ENCODE peak calls at places on chromosomes 11 and 22, in five cellular contexts. One of them, this sample, is unnamed.

GRCh38 chr22:33666249-33666648 is 254.0 kb downstream of the LARGE1 start:
- DNase-seq in right lobe of liver: no peak
- DNase-seq in stomach: no peak
- DNase-seq in testis: no peak
- DNase-seq in A549: no peak
- DNase-seq in this sample: no peak

GRCh38 chr11:75938543-75938942 is 123.5 kb downstream of the UVRAG start:
- DNase-seq in testis: no peak
- DNase-seq in A549: no peak
- DNase-seq in stomach: no peak
- DNase-seq in right lobe of liver: no peak
- DNase-seq in this sample: no peak

GRCh38 chr11:95592455-95592854 is 197.1 kb downstream of the FAM76B start:
- DNase-seq in testis: peak
- DNase-seq in stomach: no peak
- DNase-seq in A549: no peak
- DNase-seq in right lobe of liver: no peak
- DNase-seq in this sample: no peak

GRCh38 chr11:34150494-34151151 is 45.2 kb downstream of the NAT10 start:
- DNase-seq in testis: no peak
- DNase-seq in A549: no peak
- DNase-seq in stomach: no peak
- DNase-seq in right lobe of liver: no peak
- DNase-seq in this sample: no peak

GRCh38 chr11:10990160-10990559 is 132.3 kb upstream of the ZBED5 start:
- DNase-seq in stomach: no peak
- DNase-seq in right lobe of liver: no peak
- DNase-seq in A549: no peak
- DNase-seq in testis: no peak
- DNase-seq in this sample: no peak

GRCh38 chr11:43486141-43486540 is 127.4 kb downstream of the TTC17 start:
- DNase-seq in A549: no peak
- DNase-seq in stomach: no peak
- DNase-seq in testis: no peak
- DNase-seq in right lobe of liver: no peak
- DNase-seq in this sample: no peak

GRCh38 chr11:122852071-122852831 is 14.0 kb downstream of the CRTAM start:
- DNase-seq in stomach: no peak
- DNase-seq in A549: no peak
- DNase-seq in testis: no peak
- DNase-seq in right lobe of liver: no peak
- DNase-seq in this sample: no peak

GRCh38 chr11:70079691-70080090 is 1.6 kb downstream of the ANO1 start:
- DNase-seq in A549: no peak
- DNase-seq in stomach: no peak
- DNase-seq in testis: no peak
- DNase-seq in right lobe of liver: no peak
- DNase-seq in this sample: no peak

GRCh38 chr22:26713823-26714449 is 56.5 kb downstream of the MIAT start:
- DNase-seq in testis: no peak
- DNase-seq in right lobe of liver: no peak
- DNase-seq in stomach: no peak
- DNase-seq in A549: no peak
- DNase-seq in this sample: no peak

GRCh38 chr11:12458042-12458441 is 80.7 kb downstream of the PARVA start:
- DNase-seq in right lobe of liver: no peak
- DNase-seq in A549: no peak
- DNase-seq in stomach: no peak
- DNase-seq in testis: no peak
- DNase-seq in this sample: no peak

GRCh38 chr11:117072517-117073218 is 25.6 kb downstream of the SIK3 start:
- DNase-seq in right lobe of liver: no peak
- DNase-seq in testis: no peak
- DNase-seq in stomach: no peak
- DNase-seq in A549: peak
- DNase-seq in this sample: peak

GRCh38 chr11:66846671-66847091 is 3.4 kb downstream of the RCE1 start:
- DNase-seq in stomach: peak
- DNase-seq in right lobe of liver: no peak
- DNase-seq in A549: no peak
- DNase-seq in testis: peak
- DNase-seq in this sample: no peak

GRCh38 chr11:7143908-7144307 is 55.1 kb downstream of the RBMXL2 start:
- DNase-seq in testis: no peak
- DNase-seq in A549: no peak
- DNase-seq in stomach: no peak
- DNase-seq in right lobe of liver: no peak
- DNase-seq in this sample: no peak

GRCh38 chr11:125141686-125142535 is 22.6 kb upstream of the PKNOX2 start:
- DNase-seq in stomach: peak
- DNase-seq in A549: peak
- DNase-seq in right lobe of liver: no peak
- DNase-seq in testis: peak
- DNase-seq in this sample: peak

GRCh38 chr22:45125198-45125597 is 38.5 kb upstream of the NUP50 start:
- DNase-seq in testis: no peak
- DNase-seq in A549: no peak
- DNase-seq in stomach: no peak
- DNase-seq in right lobe of liver: no peak
- DNase-seq in this sample: no peak

GRCh38 chr22:17083811-17084540 is 824 bp upstream of the IL17RA start:
- DNase-seq in stomach: no peak
- DNase-seq in testis: no peak
- DNase-seq in right lobe of liver: no peak
- DNase-seq in A549: no peak
- DNase-seq in this sample: no peak

GRCh38 chr11:1870721-1871466 is 18.0 kb downstream of the LSP1 start:
- DNase-seq in stomach: no peak
- DNase-seq in A549: no peak
- DNase-seq in testis: no peak
- DNase-seq in right lobe of liver: no peak
- DNase-seq in this sample: no peak
- TF ChIP-seq POLR2A in stomach: no peak
- TF ChIP-seq POLR2A in A549: no peak
- TF ChIP-seq POLR2A in testis: no peak
- TF ChIP-seq POLR2A in right lobe of liver: no peak
- TF ChIP-seq POLR2A in this sample: no peak

GRCh38 chr11:601573-602245 is 14.0 kb downstream of the IRF7 start:
- DNase-seq in stomach: no peak
- DNase-seq in right lobe of liver: no peak
- DNase-seq in testis: no peak
- DNase-seq in A549: no peak
- DNase-seq in this sample: no peak

GRCh38 chr11:595400-595799 is 19.1 kb downstream of the PHRF1 start:
- DNase-seq in testis: no peak
- DNase-seq in right lobe of liver: no peak
- DNase-seq in stomach: no peak
- DNase-seq in A549: no peak
- DNase-seq in this sample: no peak

GRCh38 chr11:596374-596773 is 19.4 kb downstream of the IRF7 start:
- DNase-seq in right lobe of liver: no peak
- DNase-seq in A549: no peak
- DNase-seq in testis: no peak
- DNase-seq in stomach: no peak
- DNase-seq in this sample: no peak

GRCh38 chr11:597166-597725 is 18.5 kb downstream of the IRF7 start:
- DNase-seq in testis: no peak
- DNase-seq in right lobe of liver: no peak
- DNase-seq in stomach: no peak
- DNase-seq in A549: no peak
- DNase-seq in this sample: no peak

DNA sequence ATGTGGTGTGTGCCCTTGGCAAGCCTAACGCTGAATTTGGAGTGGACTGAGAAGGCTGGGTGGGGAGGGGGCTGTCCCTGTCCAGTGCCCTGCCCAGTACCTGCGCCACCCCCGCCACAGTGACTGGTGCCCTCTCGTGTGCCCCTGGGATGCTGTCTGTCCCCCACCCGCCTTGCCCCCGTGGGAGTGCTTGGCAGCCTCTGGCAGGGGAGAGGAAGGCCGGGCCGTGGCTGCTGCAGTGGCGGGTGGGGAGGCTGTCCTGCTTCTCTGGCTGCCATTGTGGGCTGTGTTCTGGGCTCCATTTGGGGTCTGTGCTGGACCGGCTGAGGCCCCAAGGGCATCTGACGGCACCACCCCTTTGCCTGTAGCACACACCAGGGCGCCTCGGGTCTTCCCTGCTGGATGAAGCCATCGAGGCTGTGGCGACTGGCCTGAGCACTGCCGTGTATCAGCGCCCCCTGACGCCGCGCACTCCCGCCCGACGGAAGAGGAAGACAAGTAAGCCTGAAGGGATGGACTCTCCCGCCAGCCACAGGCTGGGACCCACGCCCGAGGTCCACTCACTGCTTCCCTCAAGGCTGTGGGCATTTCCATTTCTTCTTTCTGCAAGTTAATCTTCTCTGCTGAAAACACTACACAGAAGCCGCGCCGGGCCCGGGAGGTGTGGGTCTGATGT is 17.6 kb downstream of the IRF7 start:
- DNase-seq in testis: no peak
- DNase-seq in stomach: no peak
- DNase-seq in right lobe of liver: no peak
- DNase-seq in A549: no peak
- DNase-seq in this sample: no peak
- TF ChIP-seq POLR2A in testis: no peak
- TF ChIP-seq POLR2A in stomach: no peak
- TF ChIP-seq POLR2A in right lobe of liver: no peak
- TF ChIP-seq POLR2A in A549: no peak
- TF ChIP-seq POLR2A in this sample: no peak

GRCh38 chr22:21964918-21965484 is 12.4 kb upstream of the PPM1F start:
- DNase-seq in right lobe of liver: no peak
- DNase-seq in testis: no peak
- DNase-seq in stomach: no peak
- DNase-seq in A549: no peak
- DNase-seq in this sample: no peak

GRCh38 chr22:21968452-21969129 is 14.0 kb downstream of the TOP3B start:
- DNase-seq in stomach: no peak
- DNase-seq in A549: no peak
- DNase-seq in testis: no peak
- DNase-seq in right lobe of liver: no peak
- DNase-seq in this sample: no peak

GRCh38 chr22:21965762-21966288 is 13.2 kb upstream of the PPM1F start:
- DNase-seq in stomach: no peak
- DNase-seq in A549: no peak
- DNase-seq in testis: no peak
- DNase-seq in right lobe of liver: no peak
- DNase-seq in this sample: no peak

GRCh38 chr22:21967693-21968271 is 14.8 kb downstream of the TOP3B start:
- DNase-seq in testis: no peak
- DNase-seq in right lobe of liver: no peak
- DNase-seq in stomach: no peak
- DNase-seq in A549: no peak
- DNase-seq in this sample: no peak

DNA sequence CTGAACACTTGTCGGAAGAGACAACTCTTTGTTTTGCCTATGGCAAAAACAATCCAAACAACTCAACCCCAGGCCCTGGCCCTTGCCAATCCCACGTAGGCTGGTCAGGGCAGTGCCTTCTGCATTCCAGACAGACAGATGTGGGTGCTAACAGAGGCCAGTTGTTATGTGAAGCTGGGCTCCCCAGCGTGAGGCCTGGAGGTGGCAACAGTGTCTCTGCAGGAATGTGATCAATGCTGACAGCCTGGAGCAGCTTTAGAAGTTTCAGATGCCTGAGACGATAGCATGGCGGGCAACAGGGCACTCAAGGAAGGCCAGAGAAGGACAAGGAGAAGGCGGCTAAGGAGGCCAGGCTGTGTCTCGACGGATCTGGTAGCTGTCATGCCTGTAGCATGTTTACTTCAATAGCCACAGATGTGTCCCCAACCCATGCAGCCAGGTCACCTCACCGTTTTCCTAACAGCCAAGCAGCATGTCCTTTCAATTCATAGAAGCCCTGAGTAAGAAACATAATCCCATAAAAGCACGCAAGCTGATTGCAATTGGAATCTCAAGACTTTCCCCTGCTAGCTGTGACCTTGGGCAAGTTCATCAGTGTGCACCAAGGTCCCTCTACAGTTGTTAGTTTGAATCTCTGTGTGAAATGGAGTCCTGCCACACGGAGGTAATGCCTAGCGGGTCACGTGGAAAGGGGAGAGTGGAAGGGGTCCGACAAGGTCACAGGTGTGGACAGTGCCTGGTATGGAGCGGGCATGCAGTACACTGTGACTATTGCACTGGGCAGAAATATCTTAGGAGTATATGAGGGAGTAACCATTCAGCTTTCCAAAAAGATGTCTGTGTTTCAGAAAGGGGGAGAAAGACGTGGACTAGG is 14.2 kb upstream of the PPM1F start:
- DNase-seq in stomach: no peak
- DNase-seq in A549: no peak
- DNase-seq in testis: no peak
- DNase-seq in right lobe of liver: no peak
- DNase-seq in this sample: no peak
- TF ChIP-seq POLR2A in stomach: no peak
- TF ChIP-seq POLR2A in A549: no peak
- TF ChIP-seq POLR2A in testis: no peak
- TF ChIP-seq POLR2A in right lobe of liver: no peak
- TF ChIP-seq POLR2A in this sample: no peak

DNA sequence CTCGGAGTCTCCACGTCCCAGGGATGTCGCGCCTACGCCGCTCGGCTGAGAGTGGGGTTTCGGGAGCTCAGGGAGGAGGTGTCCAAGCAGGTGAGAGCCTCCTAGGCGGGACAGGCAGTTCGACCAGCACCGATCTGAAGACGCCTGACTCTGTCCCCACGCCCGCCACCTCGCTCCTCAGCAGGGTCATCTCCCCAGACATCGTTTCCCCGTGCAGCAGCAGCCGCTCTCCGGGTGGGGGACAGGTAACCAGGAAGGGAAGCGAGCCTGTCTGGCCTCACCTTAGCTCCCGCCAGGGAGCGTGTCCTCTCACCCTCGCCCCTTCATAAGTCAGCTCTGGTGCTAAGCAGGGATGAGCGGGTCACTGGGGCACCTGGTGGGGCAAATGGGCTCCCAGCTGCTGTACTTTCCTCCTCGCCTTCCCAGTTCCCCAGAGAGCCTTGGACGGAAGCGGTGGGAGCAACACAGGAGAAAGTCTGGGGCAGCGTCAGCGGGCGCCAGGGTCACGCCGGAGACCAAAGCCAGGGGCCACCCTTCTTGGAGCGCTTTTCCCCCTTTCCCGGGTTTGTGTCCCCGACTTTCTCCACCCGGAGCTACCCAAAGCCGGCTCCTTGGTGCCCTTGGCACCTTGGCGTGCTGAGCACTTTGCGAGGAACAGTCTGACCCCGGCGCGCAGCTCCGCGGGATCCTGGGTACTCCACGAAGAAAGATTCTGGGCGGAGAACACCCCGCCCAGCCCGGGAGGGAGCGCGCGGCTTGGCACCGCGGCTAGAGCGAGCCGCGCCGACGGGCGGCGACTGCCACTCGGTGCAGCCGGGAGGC is 1.6 kb downstream of the SPON1 start:
- DNase-seq in right lobe of liver: peak
- DNase-seq in stomach: no peak
- DNase-seq in A549: no peak
- DNase-seq in testis: no peak
- DNase-seq in this sample: no peak
- TF ChIP-seq POLR2A in right lobe of liver: no peak
- TF ChIP-seq POLR2A in stomach: no peak
- TF ChIP-seq POLR2A in A549: no peak
- TF ChIP-seq POLR2A in testis: no peak
- TF ChIP-seq POLR2A in this sample: no peak

This sample was measured in erythroblast.